ENCODE peak calls at places on chromosomes 11 and 22, in nine cellular contexts. Z is fibroblast of lung, L is PC-3, V is neural progenitor cell, G is HepG2, F is HCT116, D is astrocyte, M is keratinocyte, I is neuronal stem cell. P is an unnamed sample. For H3K9me3, the result is how much of the 10 kb centered on the place peaks cover.

GRCh38 chr22:43446881-43447280 is 35.1 kb downstream of the MPPED1 start:
- DNase-seq in Z (no peak), L (peak), V (no peak), G (no peak), F (no peak), D (no peak), M (no peak), I (no peak), P (no peak)

GRCh38 chr11:12232819-12233601 is 122.6 kb downstream of the MICAL2 start:
- DNase-seq in Z (peak), L (peak), V (no peak), G (no peak), F (peak), D (peak), M (no peak), I (no peak), P (no peak)

GRCh38 chr22:20987375-20987774 is 5.3 kb downstream of the LZTR1 start:
- DNase-seq in Z (no peak), L (no peak), V (no peak), G (no peak), F (no peak), D (no peak), M (no peak), I (no peak), P (peak)

GRCh38 chr11:77723024-77723423 is 85.4 kb upstream of the CLNS1A start:
- DNase-seq in Z (no peak), L (no peak), V (no peak), G (no peak), F (no peak), D (no peak), M (no peak), I (no peak), P (no peak)

GRCh38 chr11:100730266-100730665 is 43.2 kb downstream of the ARHGAP42 start:
- DNase-seq in Z (peak), L (no peak), V (no peak), G (no peak), F (no peak), D (peak), M (no peak), I (no peak), P (no peak)

GRCh38 chr11:113401718-113402117 is 14.1 kb downstream of the ANKK1 start:
- DNase-seq in Z (no peak), L (peak), V (no peak), G (no peak), F (peak), D (no peak), M (no peak), I (no peak), P (peak)

GRCh38 chr22:45207981-45208664 is 32.6 kb downstream of the KIAA0930 start:
- DNase-seq in Z (peak), L (peak), V (no peak), G (no peak), F (no peak), D (peak), M (no peak), I (no peak), P (peak)

GRCh38 chr22:43733138-43733537 is 79.0 kb downstream of the EFCAB6 start:
- DNase-seq in Z (no peak), L (peak), V (no peak), G (no peak), F (no peak), D (no peak), M (no peak), I (no peak), P (no peak)

GRCh38 chr11:26951849-26952515 is 41.9 kb upstream of the FIBIN start:
- DNase-seq in Z (no peak), L (no peak), V (no peak), G (no peak), F (no peak), D (peak), M (no peak), I (no peak), P (no peak)

GRCh38 chr11:96307748-96308133 is 35.3 kb downstream of the MAML2 start:
- DNase-seq in Z (peak), L (peak), V (no peak), G (no peak), F (peak), D (peak), M (peak), I (no peak), P (no peak)

GRCh38 chr22:22590136-22590891 is 31.2 kb upstream of the PRAME start:
- DNase-seq in Z (no peak), L (no peak), V (no peak), G (no peak), F (no peak), D (no peak), M (no peak), I (no peak), P (no peak)

GRCh38 chr11:130546438-130546837 is 98.0 kb downstream of the ADAMTS15 start:
- DNase-seq in Z (no peak), L (no peak), V (no peak), G (no peak), F (no peak), D (no peak), M (no peak), I (no peak), P (no peak)

GRCh38 chr11:102287963-102288744 is 29.1 kb upstream of the BIRC3 start:
- DNase-seq in Z (peak), L (peak), V (peak), G (peak), F (peak), D (peak), M (no peak), I (peak), P (no peak)

GRCh38 chr11:35723493-35724284 is 61.1 kb downstream of the TRIM44 start:
- DNase-seq in Z (peak), L (peak), V (no peak), G (no peak), F (no peak), D (peak), M (no peak), I (no peak), P (no peak)

GRCh38 chr22:44199866-44200265 is 19.1 kb downstream of the PARVG start:
- DNase-seq in Z (no peak), L (no peak), V (no peak), G (no peak), F (no peak), D (no peak), M (no peak), I (no peak), P (peak)

GRCh38 chr22:27385261-27385998 is 416.1 kb downstream of the MN1 start:
- DNase-seq in Z (no peak), L (no peak), V (no peak), G (no peak), F (no peak), D (no peak), M (no peak), I (no peak), P (no peak)

GRCh38 chr11:68039526-68040086 is 781 bp downstream of the TCIRG1 start:
- DNase-seq in Z (no peak), L (no peak), V (no peak), G (peak), F (no peak), D (no peak), M (no peak), I (no peak), P (peak)

GRCh38 chr11:11400635-11401232 is 47.7 kb upstream of the CSNK2A3 start:
- DNase-seq in Z (no peak), L (peak), V (peak), G (peak), F (peak), D (no peak), M (no peak), I (no peak), P (no peak)

GRCh38 chr11:1234771-1235614 is 12.1 kb downstream of the MUC5B start:
- DNase-seq in Z (no peak), L (no peak), V (peak), G (no peak), F (no peak), D (no peak), M (no peak), I (no peak), P (peak)

GRCh38 chr11:125356736-125357292 is 139.3 kb downstream of the FEZ1 start:
- DNase-seq in Z (no peak), L (no peak), V (peak), G (no peak), F (no peak), D (no peak), M (no peak), I (no peak), P (no peak)

GRCh38 chr11:130781906-130782305 is 134.4 kb downstream of the SNX19 start:
- DNase-seq in Z (peak), L (peak), V (no peak), G (no peak), F (no peak), D (peak), M (no peak), I (no peak), P (no peak)

GRCh38 chr11:102849319-102849718 is 5.9 kb upstream of the MMP3 start:
- DNase-seq in Z (peak), L (peak), V (no peak), G (no peak), F (no peak), D (peak), M (no peak), I (no peak), P (no peak)

GRCh38 chr11:82046778-82047177 is 686.9 kb downstream of the FAM181B start:
- DNase-seq in Z (peak), L (no peak), V (no peak), G (no peak), F (no peak), D (peak), M (no peak), I (no peak), P (no peak)

GRCh38 chr22:20956258-20957117 is 10.6 kb upstream of the AIFM3 start:
- DNase-seq in Z (peak), L (peak), V (peak), G (peak), F (peak), D (peak), M (peak), I (no peak), P (no peak)

GRCh38 chr22:31496735-31497146 is 405 bp downstream of the SFI1 start:
- DNase-seq in Z (no peak), L (no peak), V (no peak), G (no peak), F (no peak), D (no peak), M (no peak), I (no peak), P (peak)

GRCh38 chr11:78737891-78738290 is 163.2 kb upstream of the NARS2 start:
- DNase-seq in Z (no peak), L (no peak), V (no peak), G (no peak), F (no peak), D (peak), M (no peak), I (no peak), P (no peak)

GRCh38 chr22:27507066-27507715 is 294.4 kb downstream of the MN1 start:
- DNase-seq in Z (peak), L (peak), V (no peak), G (no peak), F (no peak), D (peak), M (no peak), I (no peak), P (peak)

GRCh38 chr11:64996710-64997380 is at the start of gene BATF2:
- DNase-seq in Z (peak), L (peak), V (peak), G (peak), F (peak), D (peak), M (no peak), I (peak), P (peak)

GRCh38 chr11:57567512-57568329 is at the start of gene UBE2L6:
- DNase-seq in Z (peak), L (no peak), V (peak), G (no peak), F (no peak), D (peak), M (no peak), I (peak), P (peak)

GRCh38 chr11:17547932-17548331 is 873 bp downstream of the OTOG start:
- DNase-seq in Z (no peak), L (no peak), V (no peak), G (no peak), F (no peak), D (no peak), M (no peak), I (no peak), P (no peak)

GRCh38 chr11:70152244-70152643 is 50.9 kb upstream of the FADD start:
- DNase-seq in Z (no peak), L (no peak), V (no peak), G (no peak), F (no peak), D (no peak), M (no peak), I (no peak), P (no peak)

GRCh38 chr22:22318723-22319465 is 74.3 kb downstream of the VPREB1 start:
- DNase-seq in Z (no peak), L (no peak), V (no peak), G (no peak), F (no peak), D (no peak), M (no peak), I (no peak), P (no peak)

GRCh38 chr11:14713518-14714244 is 70.1 kb downstream of the PDE3B start:
- DNase-seq in Z (no peak), L (no peak), V (no peak), G (no peak), F (no peak), D (no peak), M (no peak), I (no peak), P (no peak)

GRCh38 chr22:40709752-40710413 is 30.6 kb downstream of the MCHR1 start:
- DNase-seq in Z (peak), L (no peak), V (no peak), G (no peak), F (no peak), D (no peak), M (no peak), I (no peak), P (no peak)

GRCh38 chr11:22426915-22427314 is 88.7 kb downstream of the SLC17A6 start:
- DNase-seq in Z (no peak), L (no peak), V (no peak), G (no peak), F (no peak), D (no peak), M (no peak), I (no peak), P (no peak)

GRCh38 chr11:18243783-18244362 is 4.6 kb downstream of the SAA2 start:
- DNase-seq in Z (peak), L (peak), V (peak), G (peak), F (peak), D (peak), M (peak), I (peak), P (no peak)

GRCh38 chr22:44668886-44669724 is 32.9 kb upstream of the PRR5 start:
- DNase-seq in Z (no peak), L (no peak), V (no peak), G (no peak), F (no peak), D (no peak), M (no peak), I (no peak), P (peak)

GRCh38 chr11:115916596-115916995 is 412.4 kb upstream of the CADM1 start:
- DNase-seq in Z (no peak), L (no peak), V (no peak), G (no peak), F (no peak), D (no peak), M (no peak), I (no peak), P (peak)

GRCh38 chr11:86360775-86361395 is 13.8 kb upstream of the CCDC81 start:
- DNase-seq in Z (peak), L (peak), V (peak), G (peak), F (peak), D (peak), M (no peak), I (no peak), P (no peak)

GRCh38 chr22:48318173-48318572 is 1509.5 kb downstream of the BRD1 start:
- DNase-seq in Z (no peak), L (no peak), V (no peak), G (no peak), F (no peak), D (no peak), M (no peak), I (no peak), P (peak)
- H3K9me3 ChIP-seq in Z (under half), L (under half), V (under half), G (under half), F (under half), D (under half), M (under half), I (under half), P (under half)

GRCh38 chr22:24435323-24435645 is 7.9 kb downstream of the ADORA2A start:
- DNase-seq in Z (no peak), L (no peak), V (no peak), G (no peak), F (no peak), D (no peak), M (no peak), I (no peak), P (no peak)

GRCh38 chr22:24437820-24438328 is 10.5 kb downstream of the ADORA2A start:
- DNase-seq in Z (no peak), L (peak), V (no peak), G (no peak), F (no peak), D (no peak), M (no peak), I (no peak), P (peak)

GRCh38 chr22:24435861-24436351 is 8.5 kb downstream of the ADORA2A start:
- DNase-seq in Z (no peak), L (no peak), V (no peak), G (no peak), F (no peak), D (no peak), M (no peak), I (no peak), P (peak)

GRCh38 chr22:24437091-24437490 is 9.7 kb downstream of the ADORA2A start:
- DNase-seq in Z (no peak), L (no peak), V (no peak), G (no peak), F (no peak), D (no peak), M (no peak), I (no peak), P (peak)

GRCh38 chr22:24436553-24436952 is 9.2 kb downstream of the ADORA2A start:
- DNase-seq in Z (no peak), L (no peak), V (no peak), G (no peak), F (no peak), D (no peak), M (no peak), I (no peak), P (peak)
- H3K9ac ChIP-seq in Z (no peak), L (no peak), V (no peak), G (no peak), F (no peak), D (no peak), M (no peak), I (peak), P (no peak)

GRCh38 chr11:119470316-119471266 is 47.6 kb upstream of the THY1 start:
- DNase-seq in Z (peak), L (peak), V (no peak), G (no peak), F (no peak), D (peak), M (peak), I (no peak), P (no peak)
- H3K27ac ChIP-seq in Z (peak), L (peak), V (no peak), G (no peak), F (no peak), D (peak), M (no peak), I (no peak), P (no peak)

GRCh38 chr22:48644108-48644507 is 1183.6 kb downstream of the BRD1 start:
- DNase-seq in Z (no peak), L (no peak), V (no peak), G (peak), F (no peak), D (no peak), M (no peak), I (no peak), P (no peak)
- H3K9me3 ChIP-seq in Z (under half), L (under half), V (under half), G (under half), F (under half), D (under half), M (under half), I (under half), P (under half)

GRCh38 chr22:36123673-36124630 is 36.6 kb downstream of the APOL3 start:
- DNase-seq in Z (peak), L (peak), V (peak), G (peak), F (peak), D (peak), M (peak), I (peak), P (peak)
- H3K9ac ChIP-seq in Z (peak), L (peak), V (no peak), G (peak), F (peak), D (peak), M (peak), I (no peak), P (peak)

GRCh38 chr11:94934362-94934761 is 39.0 kb downstream of the CWC15 start:
- DNase-seq in Z (peak), L (no peak), V (peak), G (no peak), F (no peak), D (peak), M (no peak), I (no peak), P (no peak)

GRCh38 chr11:94934836-94935235 is 38.5 kb downstream of the CWC15 start:
- DNase-seq in Z (no peak), L (no peak), V (no peak), G (no peak), F (no peak), D (no peak), M (no peak), I (no peak), P (no peak)

GRCh38 chr11:94939346-94939745 is 34.0 kb downstream of the CWC15 start:
- DNase-seq in Z (no peak), L (no peak), V (no peak), G (no peak), F (no peak), D (no peak), M (no peak), I (no peak), P (no peak)

GRCh38 chr11:94933225-94934130 is 39.9 kb downstream of the CWC15 start:
- DNase-seq in Z (peak), L (peak), V (no peak), G (no peak), F (no peak), D (peak), M (no peak), I (no peak), P (no peak)

GRCh38 chr11:94938399-94939055 is 34.8 kb downstream of the CWC15 start:
- DNase-seq in Z (peak), L (peak), V (no peak), G (no peak), F (no peak), D (peak), M (no peak), I (no peak), P (peak)
- H3K27ac ChIP-seq in Z (peak), L (no peak), V (no peak), G (no peak), F (no peak), D (peak), M (no peak), I (no peak), P (peak)

P was measured in kidney.